ENCODE peak calls at places on chromosome 5, in seven cellular contexts. H is HAP-1, K is astrocyte, R is uterus, S is H1, I is colonic mucosa, L is esophagus squamous epithelium. F is an unnamed sample.
A peak's percentile ranks its signal among the peaks of the same experiment; 100 is the strongest.

GRCh38 chr5:135141303-135142268 is 107.6 kb upstream of the PITX1 start:
- DNase-seq in S (no peak), L (no peak), K (peak; percentile 22), R (no peak), H (no peak), I (peak; percentile 58), F (no peak)

GRCh38 chr5:95861221-95861857 is 38.8 kb upstream of the GLRX start:
- DNase-seq in I (peak; percentile 46), S (no peak), R (peak; percentile 48), H (peak; percentile 18), L (peak; percentile 13), K (peak; percentile 97), F (no peak)

GRCh38 chr5:58998539-58998938 is 415.7 kb downstream of the RAB3C start:
- DNase-seq in S (no peak), L (no peak), H (no peak), R (no peak), I (no peak), K (no peak), F (no peak)

GRCh38 chr5:139141841-139142240 is 56.3 kb downstream of the SIL1 start:
- DNase-seq in R (peak; percentile 60), S (no peak), I (peak; percentile 57), H (no peak), L (no peak), K (peak; percentile 92), F (no peak)

GRCh38 chr5:173643964-173644363 is 27.5 kb upstream of the BOD1 start:
- DNase-seq in L (no peak), R (no peak), I (no peak), S (peak; percentile 81), K (peak; percentile 16), H (no peak), F (peak; percentile 85)

GRCh38 chr5:89929173-89929572 is 480.4 kb downstream of the CETN3 start:
- DNase-seq in R (no peak), I (no peak), H (peak; percentile 9), S (no peak), L (no peak), K (no peak), F (no peak)

GRCh38 chr5:54090495-54091084 is 219.8 kb downstream of the ARL15 start:
- DNase-seq in L (no peak), R (no peak), K (peak; percentile 88), S (no peak), H (no peak), I (no peak), F (no peak)

GRCh38 chr5:65623482-65623881 is 651 bp downstream of the TRIM23 start:
- DNase-seq in H (no peak), L (no peak), R (no peak), I (peak; percentile 18), S (no peak), K (no peak), F (no peak)

GRCh38 chr5:160327829-160328228 is 15.5 kb upstream of the CCNJL start:
- DNase-seq in K (no peak), I (no peak), R (no peak), L (no peak), H (no peak), S (no peak), F (no peak)

DNA sequence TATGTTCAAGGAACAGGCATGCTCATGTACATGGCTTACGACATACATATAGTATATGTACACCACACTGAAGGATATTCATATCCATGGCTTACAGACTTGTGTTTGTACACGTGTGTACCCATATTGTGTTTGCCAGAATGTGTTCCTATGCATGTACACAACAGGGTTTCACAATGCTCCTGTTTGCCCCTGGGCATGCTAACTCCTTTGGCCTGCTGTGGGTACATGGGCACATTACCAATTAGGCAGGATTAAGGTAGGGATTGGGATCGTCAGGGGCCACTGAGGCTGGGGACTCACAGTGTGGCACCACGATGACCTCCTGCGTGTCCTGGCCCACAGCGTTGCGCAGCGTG is 26.2 kb downstream of the PDGFRB start:
- DNase-seq in R (no peak), K (no peak), L (no peak), I (no peak), H (no peak), S (no peak), F (no peak)
- H3K4me3 ChIP-seq in R (no peak overlapping the region), K (no peak overlapping the region), L (peak overlapping the region; percentile 21), I (no peak overlapping the region), H (no peak overlapping the region), S (no peak overlapping the region), F (no peak overlapping the region)

GRCh38 chr5:1090538-1090937 is 21.3 kb downstream of the SLC12A7 start:
- DNase-seq in K (no peak), H (no peak), R (no peak), I (no peak), L (no peak), S (no peak), F (no peak)
- H3K36me3 ChIP-seq in K (no peaks in the 10 kb centered on the region), H (no peaks in the 10 kb centered on the region), R (no peaks in the 10 kb centered on the region), I (peaks cover 10% of the 10 kb centered on the region), L (no peaks in the 10 kb centered on the region), S (peaks cover 6% of the 10 kb centered on the region), F (no peaks in the 10 kb centered on the region)

DNA sequence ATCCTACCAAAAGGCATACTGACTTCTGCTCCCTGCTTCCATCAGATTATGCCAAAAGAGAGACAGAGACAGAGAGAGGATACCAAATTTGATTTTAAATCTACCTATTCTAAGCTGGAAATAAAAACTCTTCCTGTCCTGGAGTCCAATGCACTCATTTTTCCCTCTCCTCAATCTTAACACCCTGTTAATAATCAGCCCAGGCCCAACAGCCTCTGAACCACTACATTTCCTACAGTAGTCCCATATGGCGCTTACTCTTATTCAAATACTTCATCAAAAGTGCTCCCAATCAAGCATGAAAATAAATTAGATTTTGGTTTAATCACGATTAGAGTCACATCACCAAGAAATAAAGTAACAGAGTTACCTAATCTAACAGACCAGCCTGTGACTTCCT is 152.3 kb downstream of the TSSK1B start:
- DNase-seq in H (no peak), R (no peak), L (no peak), S (no peak), I (no peak), K (no peak), F (no peak)
- H3K4me1 ChIP-seq in H (peaks cover 2% of the 10 kb centered on the region), R (no peaks in the 10 kb centered on the region), L (no peaks in the 10 kb centered on the region), S (peaks cover 3% of the 10 kb centered on the region), I (no peaks in the 10 kb centered on the region), K (peaks cover 10% of the 10 kb centered on the region), F (peaks cover 31% of the 10 kb centered on the region)

GRCh38 chr5:119336262-119336661 is 19.6 kb upstream of the TNFAIP8 start:
- DNase-seq in H (no peak), S (no peak), R (no peak), K (no peak), I (no peak), L (no peak), F (no peak)
- H3K4me3 ChIP-seq in H (no peak overlapping the region), S (no peak overlapping the region), R (no peak overlapping the region), K (no peak overlapping the region), I (no peak overlapping the region), L (no peak overlapping the region), F (no peak overlapping the region)

DNA sequence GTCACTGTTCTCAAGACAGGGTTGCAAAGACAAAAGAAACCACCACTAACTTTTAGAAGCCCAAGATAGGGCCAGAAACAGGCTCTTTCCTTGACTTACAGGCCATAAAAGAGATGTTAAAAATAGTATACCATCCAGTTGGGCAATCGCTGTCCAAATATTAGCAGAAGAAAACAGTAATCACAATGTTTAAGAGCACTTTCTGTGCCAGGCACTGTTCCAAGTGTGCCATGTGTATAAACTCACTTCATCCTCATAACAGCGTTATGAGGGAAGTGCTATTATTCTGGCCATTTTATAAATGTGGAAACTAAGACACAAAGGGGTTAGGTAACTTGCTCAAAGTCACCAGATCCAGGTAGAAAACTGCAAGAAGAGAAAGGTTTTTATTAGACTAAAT is 111.7 kb downstream of the KCNN2 start:
- DNase-seq in L (no peak), H (no peak), K (no peak), S (no peak), I (peak; percentile 42), R (no peak), F (no peak)
- H3K36me3 ChIP-seq in L (no peaks in the 10 kb centered on the region), H (no peaks in the 10 kb centered on the region), K (no peaks in the 10 kb centered on the region), S (peaks cover 6% of the 10 kb centered on the region), I (no peaks in the 10 kb centered on the region), R (no peaks in the 10 kb centered on the region), F (no peaks in the 10 kb centered on the region)

F was measured in BE2C.